ENCODE peak calls at places on chromosomes 16 and 17, in seven cellular contexts. One of them, this sample, is unnamed.

GRCh38 chr16:56388209-56388608 is 37.1 kb downstream of the AMFR start:
- DNase-seq in prostate gland: no peak
- DNase-seq in spleen: no peak
- DNase-seq in BE2C: no peak
- DNase-seq in mammary epithelial cell: peak; percentile 37
- DNase-seq in stomach: no peak
- DNase-seq in neural progenitor cell: no peak
- DNase-seq in this sample: no peak

GRCh38 chr17:77366558-77367245 is 225.9 kb downstream of the SEC14L1 start:
- DNase-seq in prostate gland: no peak
- DNase-seq in spleen: peak; percentile 78
- DNase-seq in BE2C: no peak
- DNase-seq in mammary epithelial cell: no peak
- DNase-seq in stomach: no peak
- DNase-seq in neural progenitor cell: no peak
- DNase-seq in this sample: peak; percentile 53

GRCh38 chr17:79831367-79832210 is 7.7 kb downstream of the CBX4 start:
- DNase-seq in prostate gland: peak; percentile 73
- DNase-seq in spleen: peak; percentile 81
- DNase-seq in BE2C: no peak
- DNase-seq in mammary epithelial cell: no peak
- DNase-seq in stomach: peak; percentile 91
- DNase-seq in neural progenitor cell: peak; percentile 69
- DNase-seq in this sample: peak; percentile 90

GRCh38 chr16:89005201-89006035 is 28.4 kb upstream of the CBFA2T3 start:
- DNase-seq in prostate gland: no peak
- DNase-seq in spleen: peak; percentile 65
- DNase-seq in BE2C: no peak
- DNase-seq in mammary epithelial cell: no peak
- DNase-seq in stomach: no peak
- DNase-seq in neural progenitor cell: no peak
- DNase-seq in this sample: no peak

GRCh38 chr16:81480856-81481821 is 36.5 kb downstream of the CMIP start:
- DNase-seq in prostate gland: no peak
- DNase-seq in spleen: peak; percentile 93
- DNase-seq in BE2C: no peak
- DNase-seq in mammary epithelial cell: no peak
- DNase-seq in stomach: peak; percentile 57
- DNase-seq in neural progenitor cell: no peak
- DNase-seq in this sample: no peak

GRCh38 chr17:76573096-76573495 is 12.6 kb downstream of the ST6GALNAC2 start:
- DNase-seq in prostate gland: no peak
- DNase-seq in spleen: no peak
- DNase-seq in BE2C: no peak
- DNase-seq in mammary epithelial cell: no peak
- DNase-seq in stomach: no peak
- DNase-seq in neural progenitor cell: no peak
- DNase-seq in this sample: no peak

GRCh38 chr17:81049973-81050551 is 15.1 kb downstream of the BAIAP2 start:
- DNase-seq in prostate gland: peak; percentile 83
- DNase-seq in spleen: no peak
- DNase-seq in BE2C: no peak
- DNase-seq in mammary epithelial cell: peak; percentile 97
- DNase-seq in stomach: peak; percentile 89
- DNase-seq in neural progenitor cell: no peak
- DNase-seq in this sample: no peak

GRCh38 chr17:44084131-44084538 is 13.6 kb downstream of the G6PC3 start:
- DNase-seq in prostate gland: no peak
- DNase-seq in spleen: no peak
- DNase-seq in BE2C: peak; percentile 59
- DNase-seq in mammary epithelial cell: no peak
- DNase-seq in stomach: no peak
- DNase-seq in neural progenitor cell: peak; percentile 64
- DNase-seq in this sample: no peak

GRCh38 chr16:68417711-68418301 is 30.5 kb downstream of the SMPD3 start:
- DNase-seq in prostate gland: peak; percentile 74
- DNase-seq in spleen: peak; percentile 89
- DNase-seq in BE2C: no peak
- DNase-seq in mammary epithelial cell: peak; percentile 66
- DNase-seq in stomach: peak; percentile 91
- DNase-seq in neural progenitor cell: no peak
- DNase-seq in this sample: peak; percentile 83

GRCh38 chr16:20363191-20363590 is 10.7 kb upstream of the UMOD start:
- DNase-seq in prostate gland: peak; percentile 13
- DNase-seq in spleen: no peak
- DNase-seq in BE2C: no peak
- DNase-seq in mammary epithelial cell: no peak
- DNase-seq in stomach: no peak
- DNase-seq in neural progenitor cell: no peak
- DNase-seq in this sample: no peak

GRCh38 chr16:20359997-20360396 is 7.5 kb upstream of the UMOD start:
- DNase-seq in prostate gland: no peak
- DNase-seq in spleen: no peak
- DNase-seq in BE2C: no peak
- DNase-seq in mammary epithelial cell: no peak
- DNase-seq in stomach: no peak
- DNase-seq in neural progenitor cell: peak; percentile 67
- DNase-seq in this sample: no peak

GRCh38 chr16:20369452-20370054 is 17.0 kb upstream of the UMOD start:
- DNase-seq in prostate gland: no peak
- DNase-seq in spleen: no peak
- DNase-seq in BE2C: no peak
- DNase-seq in mammary epithelial cell: no peak
- DNase-seq in stomach: no peak
- DNase-seq in neural progenitor cell: no peak
- DNase-seq in this sample: no peak

GRCh38 chr16:20364051-20364450 is 11.5 kb upstream of the UMOD start:
- DNase-seq in prostate gland: no peak
- DNase-seq in spleen: no peak
- DNase-seq in BE2C: no peak
- DNase-seq in mammary epithelial cell: no peak
- DNase-seq in stomach: no peak
- DNase-seq in neural progenitor cell: no peak
- DNase-seq in this sample: no peak
- TF ChIP-seq CTCF in prostate gland: no peak
- TF ChIP-seq CTCF in spleen: no peak
- TF ChIP-seq CTCF in BE2C: no peak
- TF ChIP-seq CTCF in mammary epithelial cell: no peak
- TF ChIP-seq CTCF in stomach: no peak
- TF ChIP-seq CTCF in neural progenitor cell: no peak
- TF ChIP-seq CTCF in this sample: no peak

DNA sequence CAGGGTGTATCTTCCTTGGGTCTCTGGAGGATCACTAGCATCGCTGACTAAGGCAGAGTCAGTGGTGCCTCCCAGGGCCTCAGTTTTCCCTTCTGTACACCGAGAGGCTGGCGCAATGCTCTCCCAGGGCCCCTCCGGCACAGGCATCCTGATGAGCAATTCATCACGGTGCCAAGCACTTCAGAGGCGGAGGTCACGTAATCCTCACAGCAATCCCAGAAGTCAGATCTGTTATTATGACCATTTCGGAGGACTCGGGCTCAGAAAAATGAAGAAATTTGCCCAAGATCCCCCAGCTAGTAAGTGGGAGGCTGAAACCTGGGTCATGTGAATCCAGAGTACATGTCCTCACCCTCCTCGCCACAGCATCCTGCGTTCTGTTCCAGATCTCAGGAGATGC is 46.5 kb downstream of the AIPL1 start:
- DNase-seq in prostate gland: no peak
- DNase-seq in spleen: no peak
- DNase-seq in BE2C: no peak
- DNase-seq in mammary epithelial cell: no peak
- DNase-seq in stomach: no peak
- DNase-seq in neural progenitor cell: no peak
- DNase-seq in this sample: no peak
- H3K4me1 ChIP-seq in prostate gland: peaks cover 7% of the 10 kb centered on the region
- H3K4me1 ChIP-seq in spleen: no peaks in the 10 kb centered on the region
- H3K4me1 ChIP-seq in BE2C: no peaks in the 10 kb centered on the region
- H3K4me1 ChIP-seq in mammary epithelial cell: no peaks in the 10 kb centered on the region
- H3K4me1 ChIP-seq in stomach: no peaks in the 10 kb centered on the region
- H3K4me1 ChIP-seq in neural progenitor cell: no peaks in the 10 kb centered on the region
- H3K4me1 ChIP-seq in this sample: no peaks in the 10 kb centered on the region

GRCh38 chr17:3892095-3892998 is 506 bp downstream of the CAMKK1 start:
- DNase-seq in prostate gland: peak; percentile 58
- DNase-seq in spleen: peak; percentile 95
- DNase-seq in BE2C: peak; percentile 70
- DNase-seq in mammary epithelial cell: no peak
- DNase-seq in stomach: peak; percentile 65
- DNase-seq in neural progenitor cell: peak; percentile 84
- DNase-seq in this sample: peak; percentile 90
- TF ChIP-seq CTCF in prostate gland: no peak
- TF ChIP-seq CTCF in spleen: peak; percentile 11
- TF ChIP-seq CTCF in BE2C: no peak
- TF ChIP-seq CTCF in mammary epithelial cell: no peak
- TF ChIP-seq CTCF in stomach: no peak
- TF ChIP-seq CTCF in neural progenitor cell: peak; percentile 34
- TF ChIP-seq CTCF in this sample: no peak

GRCh38 chr17:1494736-1495253 is 2.3 kb upstream of the MYO1C start:
- DNase-seq in prostate gland: no peak
- DNase-seq in spleen: no peak
- DNase-seq in BE2C: no peak
- DNase-seq in mammary epithelial cell: no peak
- DNase-seq in stomach: no peak
- DNase-seq in neural progenitor cell: no peak
- DNase-seq in this sample: no peak

GRCh38 chr17:1492249-1493206 is at the start of gene MYO1C:
- DNase-seq in prostate gland: no peak
- DNase-seq in spleen: peak; percentile 84
- DNase-seq in BE2C: no peak
- DNase-seq in mammary epithelial cell: no peak
- DNase-seq in stomach: no peak
- DNase-seq in neural progenitor cell: peak; percentile 48
- DNase-seq in this sample: peak; percentile 86

GRCh38 chr17:1495265-1495664 is 2.8 kb upstream of the MYO1C start:
- DNase-seq in prostate gland: peak; percentile 84
- DNase-seq in spleen: no peak
- DNase-seq in BE2C: no peak
- DNase-seq in mammary epithelial cell: no peak
- DNase-seq in stomach: no peak
- DNase-seq in neural progenitor cell: no peak
- DNase-seq in this sample: peak; percentile 91

GRCh38 chr17:1493291-1493980 is 950 bp upstream of the MYO1C start:
- DNase-seq in prostate gland: no peak
- DNase-seq in spleen: no peak
- DNase-seq in BE2C: peak; percentile 31
- DNase-seq in mammary epithelial cell: no peak
- DNase-seq in stomach: peak; percentile 53
- DNase-seq in neural progenitor cell: no peak
- DNase-seq in this sample: no peak

GRCh38 chr17:1494203-1494602 is 1.7 kb upstream of the MYO1C start:
- DNase-seq in prostate gland: no peak
- DNase-seq in spleen: no peak
- DNase-seq in BE2C: no peak
- DNase-seq in mammary epithelial cell: no peak
- DNase-seq in stomach: no peak
- DNase-seq in neural progenitor cell: no peak
- DNase-seq in this sample: no peak
- H3K4me1 ChIP-seq in prostate gland: peaks cover 11% of the 10 kb centered on the region
- H3K4me1 ChIP-seq in spleen: peaks cover 41% of the 10 kb centered on the region
- H3K4me1 ChIP-seq in BE2C: peaks cover 3% of the 10 kb centered on the region
- H3K4me1 ChIP-seq in mammary epithelial cell: peaks cover 28% of the 10 kb centered on the region
- H3K4me1 ChIP-seq in stomach: peaks cover 63% of the 10 kb centered on the region
- H3K4me1 ChIP-seq in neural progenitor cell: peaks cover 8% of the 10 kb centered on the region
- H3K4me1 ChIP-seq in this sample: peaks cover 58% of the 10 kb centered on the region

GRCh38 chr16:66913081-66913480 is 5.6 kb downstream of the CDH16 start:
- DNase-seq in prostate gland: no peak
- DNase-seq in spleen: no peak
- DNase-seq in BE2C: no peak
- DNase-seq in mammary epithelial cell: no peak
- DNase-seq in stomach: no peak
- DNase-seq in neural progenitor cell: no peak
- DNase-seq in this sample: no peak
- TF ChIP-seq CTCF in prostate gland: no peak
- TF ChIP-seq CTCF in spleen: no peak
- TF ChIP-seq CTCF in BE2C: no peak
- TF ChIP-seq CTCF in mammary epithelial cell: no peak
- TF ChIP-seq CTCF in stomach: no peak
- TF ChIP-seq CTCF in neural progenitor cell: no peak
- TF ChIP-seq CTCF in this sample: no peak

DNA sequence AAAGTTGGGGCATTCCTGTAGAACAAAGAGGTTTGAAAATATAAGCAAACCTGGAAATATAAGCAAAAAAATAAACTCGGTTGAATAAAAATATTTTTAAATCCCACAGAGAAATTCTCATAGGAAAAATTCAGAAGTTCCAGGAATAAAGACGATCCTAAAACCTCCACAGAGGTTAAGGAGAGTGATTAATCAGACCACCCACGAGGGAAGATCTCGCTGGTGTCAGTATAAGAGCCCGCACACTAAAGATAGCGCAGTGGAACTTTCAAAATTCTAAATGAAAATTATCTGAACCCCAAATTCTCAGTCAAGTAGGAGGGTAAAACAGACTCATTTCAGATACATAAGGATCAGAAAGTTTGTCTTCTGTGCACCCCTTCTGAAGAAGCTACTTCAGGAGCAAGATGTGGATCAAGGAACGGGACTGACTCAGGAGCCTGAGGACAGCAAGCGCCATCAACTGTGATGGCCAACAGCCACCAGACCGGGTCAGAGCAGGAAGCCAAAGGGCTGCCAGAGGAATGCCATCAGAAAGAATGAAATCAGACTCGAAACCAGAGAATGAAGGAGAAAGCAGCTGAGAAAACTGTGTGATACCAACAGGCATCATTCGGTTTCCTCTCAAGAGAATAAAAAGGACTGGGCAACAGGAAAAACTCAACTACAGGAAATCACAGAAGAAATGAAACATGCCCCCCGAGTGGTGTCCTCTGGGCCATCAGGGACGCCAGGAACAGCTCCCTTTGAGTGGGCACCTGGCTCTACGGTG is 66.9 kb downstream of the CYTH1 start:
- DNase-seq in prostate gland: no peak
- DNase-seq in spleen: no peak
- DNase-seq in BE2C: no peak
- DNase-seq in mammary epithelial cell: no peak
- DNase-seq in stomach: peak; percentile 22
- DNase-seq in neural progenitor cell: no peak
- DNase-seq in this sample: no peak
- H3K4me1 ChIP-seq in prostate gland: peaks cover 33% of the 10 kb centered on the region
- H3K4me1 ChIP-seq in spleen: peaks cover 87% of the 10 kb centered on the region
- H3K4me1 ChIP-seq in BE2C: peaks cover 24% of the 10 kb centered on the region
- H3K4me1 ChIP-seq in mammary epithelial cell: peaks cover 33% of the 10 kb centered on the region
- H3K4me1 ChIP-seq in stomach: peaks cover 81% of the 10 kb centered on the region
- H3K4me1 ChIP-seq in neural progenitor cell: peaks cover 25% of the 10 kb centered on the region
- H3K4me1 ChIP-seq in this sample: peaks cover 78% of the 10 kb centered on the region